ENCODE peak calls at places on chromosomes 13 and 19, in five cellular contexts. U is left ventricle myocardium inferior; S is breast epithelium; J is naive thymus-derived CD4-positive, alpha-beta T cell; W is small intestine. Y is an unnamed sample.

GRCh38 chr13:41054212-41054877 is 7.0 kb upstream of the WBP4 start:
- DNase-seq in U (no peak), S (no peak), J (peak; percentile 57), W (peak; percentile 82), Y (no peak)

GRCh38 chr19:39070888-39071287 is 13.3 kb upstream of the ACP7 start:
- DNase-seq in U (no peak), S (no peak), J (no peak), W (no peak), Y (no peak)

GRCh38 chr13:43363156-43363918 is 340.0 kb downstream of the DNAJC15 start:
- DNase-seq in U (no peak), S (no peak), J (no peak), W (no peak), Y (no peak)

GRCh38 chr13:110960219-110960618 is 45.4 kb upstream of the ANKRD10 start:
- DNase-seq in U (no peak), S (no peak), J (no peak), W (no peak), Y (no peak)

GRCh38 chr13:51523082-51523518 is 61.2 kb upstream of the WDFY2 start:
- DNase-seq in U (no peak), S (peak; percentile 58), J (no peak), W (no peak), Y (peak; percentile 9)

GRCh38 chr19:38852231-38853044 is 2.7 kb upstream of the HNRNPL start:
- DNase-seq in U (peak; percentile 69), S (peak; percentile 68), J (peak; percentile 58), W (peak; percentile 58), Y (peak; percentile 45)

GRCh38 chr19:4471400-4472173 is 510 bp upstream of the HDGFL2 start:
- DNase-seq in U (peak; percentile 98), S (peak; percentile 98), J (peak; percentile 99), W (peak; percentile 100), Y (peak; percentile 97)

GRCh38 chr13:63403726-63404125 is 1988.1 kb upstream of the PCDH20 start:
- DNase-seq in U (no peak), S (no peak), J (no peak), W (no peak), Y (no peak)

GRCh38 chr13:36736119-36736726 is 62.4 kb downstream of the SERTM1 start:
- DNase-seq in U (no peak), S (no peak), J (no peak), W (peak; percentile 41), Y (no peak)

GRCh38 chr13:46716821-46717220 is 80.1 kb downstream of the ESD start:
- DNase-seq in U (no peak), S (no peak), J (no peak), W (no peak), Y (no peak)

GRCh38 chr19:46069841-46070341 is 29.1 kb upstream of the IGFL4 start:
- DNase-seq in U (no peak), S (no peak), J (no peak), W (peak; percentile 5), Y (no peak)

GRCh38 chr13:27270594-27271520 is at the start of gene RASL11A:
- DNase-seq in U (peak; percentile 88), S (peak; percentile 79), J (peak; percentile 53), W (peak; percentile 90), Y (peak; percentile 44)

DNA sequence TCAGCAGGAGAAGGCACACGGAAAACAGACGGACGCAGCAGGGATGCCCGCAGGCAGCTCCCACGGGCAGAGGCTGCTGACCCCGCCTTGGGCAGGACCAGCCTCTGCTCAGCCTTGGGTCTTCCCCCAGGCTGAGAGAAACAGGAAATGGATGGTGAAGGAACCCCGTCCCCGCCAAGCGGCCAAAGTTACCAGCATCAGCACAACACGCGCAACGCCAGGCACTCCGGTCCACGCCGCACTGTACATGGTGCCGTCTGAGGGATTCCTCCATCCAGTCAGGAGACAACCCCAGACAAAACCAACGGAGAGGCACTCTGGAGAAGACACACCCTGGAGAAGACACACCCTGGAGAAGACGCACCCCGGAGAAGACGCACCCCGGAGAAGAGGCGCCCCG is 33.4 kb downstream of the SBNO2 start:
- DNase-seq in U (no peak), S (no peak), J (no peak), W (no peak), Y (no peak)
- H3K9me3 ChIP-seq in U (no peaks in the 10 kb centered on the region), S (no peaks in the 10 kb centered on the region), J (no peaks in the 10 kb centered on the region), W (no peaks in the 10 kb centered on the region), Y (no peaks in the 10 kb centered on the region)

DNA sequence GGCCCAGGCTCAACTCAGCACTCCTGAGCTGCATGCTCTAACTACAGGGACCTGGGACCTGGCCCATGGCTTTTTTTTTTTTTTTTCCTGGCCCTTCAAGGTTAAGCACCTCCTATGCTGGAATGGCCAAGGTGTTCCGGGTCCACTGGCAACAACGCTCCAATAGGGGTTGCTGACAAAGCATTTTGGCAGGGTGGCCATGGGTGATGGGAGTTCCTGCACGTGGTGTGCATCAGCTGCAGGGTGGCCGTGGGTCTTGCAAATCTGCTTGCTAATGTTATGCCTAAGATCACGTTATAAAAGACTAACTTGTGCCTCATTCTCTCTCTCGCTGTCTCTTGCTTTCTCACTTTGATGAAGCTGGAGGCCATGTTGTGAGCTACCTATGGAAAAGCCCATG is 5.8 kb upstream of the SIGLEC7 start:
- DNase-seq in U (no peak), S (no peak), J (no peak), W (no peak), Y (no peak)
- H3K4me1 ChIP-seq in U (peaks cover 21% of the 10 kb centered on the region), S (no peaks in the 10 kb centered on the region), J (peaks cover 24% of the 10 kb centered on the region), W (no peaks in the 10 kb centered on the region), Y (peaks cover 7% of the 10 kb centered on the region)

DNA sequence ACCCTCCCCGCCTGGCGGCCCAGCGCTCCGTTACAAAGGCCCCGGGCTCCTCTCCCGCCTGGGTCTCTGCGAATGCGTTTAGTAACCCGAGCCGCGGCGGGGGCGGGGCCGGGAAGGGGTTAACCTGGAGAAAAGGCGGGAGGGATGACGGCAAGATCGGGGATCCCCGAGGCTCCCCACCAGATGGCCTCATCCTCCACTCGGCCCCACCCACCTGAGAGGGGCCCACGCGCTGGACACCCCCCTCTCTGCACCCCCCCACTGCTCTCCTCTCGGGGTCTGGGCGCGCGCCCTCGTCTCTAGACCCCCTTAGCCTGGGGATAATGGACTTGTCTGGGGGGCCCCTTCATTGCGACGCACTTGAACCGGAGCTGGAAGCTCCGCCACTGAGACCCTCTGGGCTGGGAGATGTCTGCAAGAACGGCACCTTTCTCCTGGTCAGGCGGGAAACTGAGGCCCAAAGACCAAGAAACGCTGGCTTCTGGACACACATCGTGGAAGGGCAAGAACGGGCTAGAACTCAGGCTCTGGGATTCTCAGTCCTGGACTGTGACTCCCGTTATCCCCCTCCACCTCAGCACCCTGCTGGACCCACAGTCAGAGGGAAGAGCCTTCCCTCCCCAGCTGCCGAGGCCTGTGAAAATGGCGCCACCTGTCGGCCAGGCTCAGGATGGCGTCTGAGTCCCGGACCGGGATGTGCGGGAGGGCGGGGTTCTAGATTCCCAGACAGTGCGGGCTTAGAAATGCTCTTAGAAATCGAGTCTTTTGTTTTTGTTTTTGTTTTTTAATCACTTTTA is 2.9 kb upstream of the LTBP4 start:
- DNase-seq in U (peak; percentile 89), S (peak; percentile 93), J (peak; percentile 65), W (peak; percentile 81), Y (peak; percentile 77)
- H3K9me3 ChIP-seq in U (no peaks in the 10 kb centered on the region), S (no peaks in the 10 kb centered on the region), J (no peaks in the 10 kb centered on the region), W (no peaks in the 10 kb centered on the region), Y (no peaks in the 10 kb centered on the region)

DNA sequence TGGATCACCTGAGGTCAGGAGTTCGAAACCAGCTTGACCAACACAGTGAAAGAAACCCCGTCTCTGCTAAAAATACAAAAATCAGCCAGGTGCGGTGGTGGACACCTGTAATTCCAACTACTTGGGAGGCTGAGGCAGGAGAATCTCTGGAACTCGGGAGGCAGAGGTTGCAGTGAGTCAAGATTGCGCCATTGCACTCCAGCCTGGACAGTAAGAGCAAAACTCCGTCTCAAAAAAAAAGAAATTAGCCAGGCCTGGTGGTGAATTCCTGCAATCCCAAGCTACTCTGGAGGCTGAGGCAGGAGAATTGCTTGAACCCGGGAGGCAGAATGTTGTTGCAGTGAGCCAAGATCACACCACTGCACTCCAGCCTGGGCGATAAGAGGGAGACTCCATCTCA is 12.2 kb upstream of the FBXW9 start:
- DNase-seq in U (no peak), S (no peak), J (no peak), W (no peak), Y (no peak)
- H3K4me1 ChIP-seq in U (peaks cover 5% of the 10 kb centered on the region), S (no peaks in the 10 kb centered on the region), J (no peaks in the 10 kb centered on the region), W (no peaks in the 10 kb centered on the region), Y (no peaks in the 10 kb centered on the region)

Y was measured in effector memory CD4-positive, alpha-beta T cell.